ENCODE peak calls at places on chromosomes 4 and X, in nine cellular contexts. L is lung, S is psoas muscle, Q is hepatocyte, B is PC-3, O is MM.1S, F is sigmoid colon, Z is right cardiac atrium, J is ovary. T is an unnamed sample. For H3K4me1, the result is how much of the 10 kb centered on the place peaks cover.

GRCh38 chrX:17361620-17362019 is 13.4 kb upstream of the NHS start:
- DNase-seq in S (no peak), Q (no peak), O (no peak), Z (no peak), F (no peak), B (peak), J (no peak), L (no peak), T (no peak)

GRCh38 chr4:81648576-81649272 is 177.0 kb upstream of the RASGEF1B start:
- DNase-seq in O (peak), J (no peak), S (no peak), F (no peak), Q (no peak), B (no peak), L (no peak), Z (no peak), T (no peak)

GRCh38 chr4:146458594-146458993 is 63.1 kb downstream of the SLC10A7 start:
- DNase-seq in L (no peak), F (no peak), Q (no peak), J (no peak), Z (no peak), S (no peak), B (no peak), O (peak), T (no peak)

GRCh38 chr4:33493231-33493630 is 2751.1 kb downstream of the ARAP2 start:
- DNase-seq in O (no peak), S (no peak), Z (no peak), L (no peak), J (no peak), Q (no peak), B (peak), F (no peak), T (no peak)

GRCh38 chr4:120769227-120769626 is 153.3 kb downstream of the PRDM5 start:
- DNase-seq in B (no peak), Z (no peak), L (no peak), J (peak), O (no peak), S (no peak), F (no peak), Q (peak), T (no peak)

GRCh38 chr4:183571350-183572076 is 66.7 kb downstream of the ING2 start:
- DNase-seq in Q (peak), F (no peak), O (no peak), Z (no peak), L (peak), B (peak), S (no peak), J (peak), T (no peak)

GRCh38 chrX:123339201-123339905 is 155.3 kb downstream of the GRIA3 start:
- DNase-seq in L (no peak), S (no peak), B (peak), O (no peak), Q (peak), F (no peak), Z (no peak), J (no peak), T (no peak)

GRCh38 chr4:190020790-190021717 is 6.0 kb downstream of the FRG2 start:
- DNase-seq in Z (peak), F (peak), B (peak), J (peak), L (peak), O (no peak), S (no peak), Q (peak), T (no peak)

GRCh38 chr4:180418819-180419531 is 1824.2 kb upstream of the TENM3 start:
- DNase-seq in B (no peak), F (no peak), Z (no peak), S (no peak), L (no peak), Q (no peak), O (no peak), J (no peak), T (no peak)

GRCh38 chr4:6582889-6583504 is 8.0 kb downstream of the MAN2B2 start:
- DNase-seq in J (no peak), S (no peak), O (peak), Z (no peak), F (no peak), Q (no peak), B (peak), L (no peak), T (no peak)

GRCh38 chr4:186900232-186900900 is 176.7 kb upstream of the FAT1 start:
- DNase-seq in O (no peak), L (no peak), J (no peak), S (no peak), B (peak), Z (no peak), F (no peak), Q (no peak), T (no peak)

GRCh38 chrX:105191878-105192277 is 28.6 kb downstream of the TEX13A start:
- DNase-seq in F (no peak), S (no peak), J (no peak), B (peak), Z (no peak), L (no peak), O (peak), Q (peak), T (no peak)

GRCh38 chrX:48904626-48905025 is 6.8 kb downstream of the SLC35A2 start:
- DNase-seq in B (no peak), O (no peak), Z (no peak), S (no peak), L (no peak), F (no peak), Q (no peak), J (no peak), T (no peak)

GRCh38 chr4:139175647-139176298 is 1.2 kb downstream of the ELF2 start:
- DNase-seq in Z (no peak), L (no peak), F (no peak), O (no peak), S (no peak), Q (no peak), B (no peak), J (no peak), T (no peak)

GRCh38 chrX:154411322-154411980 is at the start of gene TAFAZZIN:
- DNase-seq in Q (peak), S (peak), O (peak), J (peak), F (peak), B (peak), Z (peak), L (peak), T (no peak)

GRCh38 chrX:130024127-130024526 is 41.7 kb downstream of the BCORL1 start:
- DNase-seq in F (peak), L (peak), Z (peak), B (peak), S (peak), Q (peak), J (peak), O (peak), T (peak)

GRCh38 chr4:119138046-119138445 is 2.4 kb downstream of the MYOZ2 start:
- DNase-seq in S (no peak), O (no peak), F (no peak), L (no peak), Z (no peak), Q (peak), B (no peak), J (no peak), T (no peak)

GRCh38 chr4:126850286-126850685 is 782.5 kb upstream of the INTU start:
- DNase-seq in F (no peak), O (no peak), Z (no peak), L (no peak), S (no peak), Q (peak), J (no peak), B (peak), T (no peak)

GRCh38 chr4:95165926-95166524 is 382.7 kb downstream of the UNC5C start:
- DNase-seq in Z (no peak), J (no peak), B (peak), O (peak), F (no peak), L (peak), Q (peak), S (no peak), T (no peak)

GRCh38 chr4:34181311-34181808 is 2063.0 kb downstream of the ARAP2 start:
- DNase-seq in L (no peak), O (no peak), B (peak), Z (no peak), F (no peak), Q (no peak), J (no peak), S (no peak), T (no peak)

GRCh38 chr4:176185068-176185467 is 10.3 kb downstream of the SPATA4 start:
- DNase-seq in Q (no peak), Z (no peak), S (no peak), J (no peak), O (no peak), L (no peak), B (peak), F (no peak), T (no peak)

GRCh38 chr4:156677136-156677535 is 294.5 kb downstream of the PDGFC start:
- DNase-seq in J (no peak), B (peak), S (no peak), F (no peak), Z (no peak), Q (peak), L (no peak), O (peak), T (no peak)

GRCh38 chrX:119228506-119229290 is 7.4 kb upstream of the PGRMC1 start:
- DNase-seq in B (peak), Z (no peak), S (no peak), F (no peak), L (no peak), O (no peak), J (no peak), Q (peak), T (no peak)

GRCh38 chrX:76126851-76127250 is 46.0 kb upstream of the PBDC1 start:
- DNase-seq in S (no peak), J (no peak), B (no peak), F (no peak), L (no peak), O (no peak), Z (no peak), Q (no peak), T (no peak)

GRCh38 chr4:149896428-149896827 is 80.8 kb upstream of the IQCM start:
- DNase-seq in J (no peak), Q (peak), L (no peak), Z (no peak), F (no peak), O (no peak), S (no peak), B (peak), T (no peak)

GRCh38 chr4:41178372-41179085 is 35.8 kb downstream of the APBB2 start:
- DNase-seq in S (no peak), F (no peak), Q (no peak), B (peak), J (no peak), L (no peak), Z (no peak), O (no peak), T (no peak)

GRCh38 chr4:185682236-185682635 is 129.8 kb downstream of the SORBS2 start:
- DNase-seq in B (peak), Q (no peak), O (no peak), S (no peak), Z (no peak), L (no peak), J (no peak), F (no peak), T (no peak)

GRCh38 chr4:146255463-146255862 is 41.1 kb downstream of the REELD1 start:
- DNase-seq in F (no peak), Z (no peak), S (no peak), O (no peak), B (no peak), L (no peak), J (no peak), Q (no peak), T (no peak)

GRCh38 chr4:83108101-83108861 is 6.2 kb downstream of the PLAC8 start:
- DNase-seq in Z (no peak), B (no peak), L (no peak), O (no peak), F (no peak), J (no peak), Q (no peak), S (no peak), T (no peak)

GRCh38 chr4:7140062-7140691 is 52.2 kb upstream of the SORCS2 start:
- DNase-seq in J (no peak), O (no peak), B (no peak), Z (no peak), Q (no peak), S (no peak), F (no peak), L (no peak), T (no peak)

GRCh38 chrX:153463031-153463430 is 7.3 kb downstream of the HAUS7 start:
- DNase-seq in O (no peak), F (no peak), S (no peak), L (no peak), J (no peak), B (no peak), Z (no peak), Q (no peak), T (no peak)

GRCh38 chrX:106481341-106481740 is 130.4 kb upstream of the RADX start:
- DNase-seq in Q (peak), F (no peak), S (no peak), L (peak), O (peak), J (no peak), Z (no peak), B (peak), T (no peak)

GRCh38 chrX:120668357-120668756 is 38.5 kb upstream of the C1GALT1C1 start:
- DNase-seq in F (no peak), S (no peak), L (no peak), J (no peak), Z (no peak), B (no peak), Q (no peak), O (no peak), T (no peak)

GRCh38 chr4:183821090-183821853 is 83.8 kb upstream of the STOX2 start:
- DNase-seq in Z (no peak), F (no peak), Q (no peak), O (no peak), B (no peak), J (no peak), S (no peak), L (no peak), T (no peak)

GRCh38 chr4:165756831-165757230 is 116.2 kb upstream of the TLL1 start:
- DNase-seq in L (no peak), S (no peak), F (no peak), Z (no peak), J (no peak), B (no peak), O (no peak), Q (no peak), T (no peak)

GRCh38 chr4:8147231-8147970 is 11.2 kb downstream of the ABLIM2 start:
- DNase-seq in Z (no peak), F (no peak), S (no peak), J (no peak), Q (no peak), L (no peak), O (no peak), B (no peak), T (no peak)

GRCh38 chr4:128979934-128980333 is 113.4 kb downstream of the SCLT1 start:
- DNase-seq in Z (no peak), Q (peak), O (no peak), L (no peak), S (no peak), F (no peak), J (no peak), B (peak), T (no peak)

GRCh38 chrX:94551831-94552230 is 877.8 kb downstream of the FAM133A start:
- DNase-seq in Z (no peak), Q (no peak), L (no peak), J (no peak), B (no peak), O (no peak), S (no peak), F (no peak), T (no peak)
- H3K4me1 ChIP-seq in Z (under half), Q (under half), L (under half), J (under half), B (under half), O (under half), S (under half), F (under half), T (under half)

GRCh38 chr4:2924765-2925301 is 38.4 kb downstream of the NOP14 start:
- DNase-seq in F (no peak), Z (no peak), L (no peak), B (no peak), J (peak), O (no peak), S (no peak), Q (peak), T (no peak)

GRCh38 chr4:2923141-2923551 is 40.1 kb downstream of the NOP14 start:
- DNase-seq in S (no peak), B (no peak), L (no peak), Z (no peak), J (peak), O (no peak), Q (no peak), F (no peak), T (no peak)

GRCh38 chr4:2925496-2925895 is 37.7 kb downstream of the NOP14 start:
- DNase-seq in S (no peak), Q (no peak), B (no peak), J (peak), Z (no peak), F (no peak), O (no peak), L (no peak), T (no peak)

GRCh38 chr4:2923678-2924173 is 39.5 kb downstream of the NOP14 start:
- DNase-seq in Z (no peak), Q (no peak), S (no peak), B (no peak), J (peak), O (no peak), F (no peak), L (no peak), T (no peak)

GRCh38 chr4:2924286-2924685 is 38.9 kb downstream of the NOP14 start:
- DNase-seq in J (peak), O (no peak), Q (no peak), L (no peak), S (no peak), F (no peak), B (no peak), Z (no peak), T (no peak)
- H3K27ac ChIP-seq in J (no peak), O (no peak), Q (peak), L (no peak), S (no peak), F (no peak), B (no peak), Z (no peak), T (no peak)

GRCh38 chr4:142336251-142336934 is 509.7 kb downstream of the INPP4B start:
- DNase-seq in J (peak), Q (no peak), S (no peak), B (no peak), O (no peak), L (no peak), F (no peak), Z (no peak), T (no peak)
- H3K4me1 ChIP-seq in J (under half), Q (under half), S (under half), B (under half), O (under half), L (under half), F (under half), Z (under half), T (under half)

DNA sequence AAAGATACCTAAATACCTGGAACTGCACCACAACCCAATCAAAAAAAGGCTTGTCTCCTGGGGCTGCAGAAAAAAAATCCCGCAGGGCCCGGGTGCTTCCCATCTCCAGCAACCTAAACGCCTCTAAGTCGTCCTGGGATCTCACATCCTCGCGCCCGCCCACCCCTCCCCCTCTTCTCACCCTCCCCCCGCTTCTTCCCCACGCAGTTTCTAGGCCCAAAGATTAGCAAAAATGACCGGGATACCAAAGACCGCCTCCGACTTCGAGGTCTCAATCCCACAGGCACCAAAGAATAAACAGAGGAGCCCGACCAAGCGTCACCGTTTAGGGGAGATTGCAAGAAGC is 643 bp downstream of the ATRX start:
- DNase-seq in L (no peak), O (no peak), B (peak), Z (no peak), Q (peak), S (no peak), J (no peak), F (no peak), T (no peak)
- H3K27ac ChIP-seq in L (peak), O (peak), B (no peak), Z (peak), Q (peak), S (peak), J (peak), F (peak), T (no peak)

DNA sequence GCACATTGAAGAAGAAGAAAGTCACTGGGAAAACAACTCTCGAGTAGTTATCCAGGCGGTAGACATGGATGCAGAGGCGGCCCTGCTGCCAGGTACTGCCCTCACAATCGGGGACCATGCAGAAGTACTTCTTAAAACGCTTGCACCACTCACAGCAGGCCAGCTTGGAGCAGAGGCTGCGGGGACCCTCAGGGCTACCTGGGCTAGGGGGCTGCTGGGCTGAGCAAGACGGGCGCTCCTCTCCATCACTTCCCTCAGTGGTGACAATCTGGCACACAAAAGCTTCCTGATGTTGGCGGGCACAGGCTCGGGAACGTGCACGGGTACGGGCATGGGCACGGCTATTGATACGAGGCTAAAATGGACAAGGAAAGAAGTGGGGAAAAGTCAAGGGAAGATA is 19.7 kb downstream of the GABRE start:
- DNase-seq in Q (no peak), O (no peak), S (no peak), J (no peak), L (no peak), F (no peak), B (no peak), Z (no peak), T (no peak)
- H3K4me1 ChIP-seq in Q (under half), O (under half), S (under half), J (under half), L (under half), F (under half), B (under half), Z (under half), T (under half)

GRCh38 chrX:151875270-151876026 is 37.2 kb upstream of the MAGEA4 start:
- DNase-seq in O (no peak), Q (no peak), Z (no peak), F (no peak), B (no peak), J (no peak), L (no peak), S (no peak), T (no peak)

GRCh38 chrX:151871244-151871643 is 41.4 kb upstream of the MAGEA4 start:
- DNase-seq in Q (no peak), O (no peak), S (no peak), L (no peak), F (no peak), B (peak), J (no peak), Z (no peak), T (no peak)

GRCh38 chrX:151873096-151873495 is 39.6 kb upstream of the MAGEA4 start:
- DNase-seq in Q (no peak), L (no peak), B (no peak), S (no peak), O (no peak), Z (no peak), J (no peak), F (no peak), T (no peak)

GRCh38 chrX:151870603-151871002 is 42.1 kb upstream of the MAGEA4 start:
- DNase-seq in S (no peak), O (no peak), Z (no peak), F (no peak), J (no peak), B (peak), L (no peak), Q (no peak), T (no peak)
- H3K27ac ChIP-seq in S (no peak), O (no peak), Z (no peak), F (no peak), J (no peak), B (peak), L (no peak), Q (peak), T (no peak)

GRCh38 chr4:74104145-74104544 is 5.2 kb upstream of the CXCL2 start:
- DNase-seq in Q (peak), O (no peak), L (no peak), J (no peak), S (no peak), B (no peak), Z (peak), F (no peak), T (no peak)

GRCh38 chr4:74109894-74110605 is 11.1 kb upstream of the CXCL2 start:
- DNase-seq in B (peak), J (no peak), S (no peak), Q (no peak), O (no peak), L (no peak), Z (no peak), F (no peak), T (no peak)

GRCh38 chr4:74109116-74109791 is 10.3 kb upstream of the CXCL2 start:
- DNase-seq in B (peak), O (no peak), S (peak), Q (peak), L (peak), Z (peak), F (no peak), J (no peak), T (no peak)

GRCh38 chr4:74108457-74109115 is 9.6 kb upstream of the CXCL2 start:
- DNase-seq in L (no peak), O (no peak), B (no peak), S (no peak), Z (no peak), Q (no peak), F (no peak), J (no peak), T (no peak)

GRCh38 chr4:74105656-74106275 is 6.8 kb upstream of the CXCL2 start:
- DNase-seq in B (no peak), Z (peak), S (peak), Q (peak), J (no peak), O (no peak), L (no peak), F (no peak), T (no peak)
- H3K4me1 ChIP-seq in B (under half), Z (under half), S (under half), Q (under half), J (under half), O (under half), L (under half), F (under half), T (under half)

GRCh38 chr4:159904906-159905305 is 802.0 kb downstream of the RAPGEF2 start:
- DNase-seq in Q (no peak), L (no peak), B (no peak), J (no peak), O (no peak), S (no peak), F (no peak), Z (no peak), T (no peak)
- H3K27ac ChIP-seq in Q (no peak), L (no peak), B (no peak), J (no peak), O (no peak), S (no peak), F (no peak), Z (no peak), T (no peak)